ENCODE peak calls at places on chromosomes 4 and X, in four cellular contexts. G is lower lobe of right lung, S is progenitor cell of endocrine pancreas, K is amniotic epithelial cell. H is an unnamed sample.
A peak's percentile ranks its signal among the peaks of the same experiment; 100 is the strongest.

GRCh38 chr4:139873111-139873866 is 207.7 kb downstream of the MGST2 start:
- DNase-seq in G (no peak), S (no peak), K (peak; percentile 34), H (no peak)

GRCh38 chr4:157172011-157172410 is 48.5 kb upstream of the GRIA2 start:
- DNase-seq in G (no peak), S (no peak), K (peak; percentile 16), H (no peak)

GRCh38 chrX:13666836-13667235 is 13.9 kb downstream of the TCEANC start:
- DNase-seq in G (no peak), S (no peak), K (no peak), H (peak; percentile 45)

GRCh38 chr4:37415845-37416369 is 171.4 kb downstream of the NWD2 start:
- DNase-seq in G (no peak), S (no peak), K (no peak), H (no peak)

GRCh38 chr4:161663844-161664243 is 500.0 kb downstream of the FSTL5 start:
- DNase-seq in G (no peak), S (no peak), K (no peak), H (no peak)

GRCh38 chr4:159069922-159070321 is 33.0 kb upstream of the RAPGEF2 start:
- DNase-seq in G (no peak), S (no peak), K (no peak), H (no peak)

GRCh38 chr4:161256716-161257115 is 907.1 kb downstream of the FSTL5 start:
- DNase-seq in G (no peak), S (no peak), K (peak; percentile 22), H (no peak)

GRCh38 chr4:117479673-117480072 is 394.3 kb upstream of the TRAM1L1 start:
- DNase-seq in G (no peak), S (no peak), K (no peak), H (no peak)

GRCh38 chrX:283115-283845 is 2.1 kb downstream of the PLCXD1 start:
- DNase-seq in G (peak; percentile 93), S (peak; percentile 75), K (peak; percentile 87), H (peak; percentile 92)

GRCh38 chr4:170827562-170828260 is 738.0 kb upstream of the AADAT start:
- DNase-seq in G (no peak), S (no peak), K (peak; percentile 85), H (no peak)

GRCh38 chrX:48025561-48025960 is 18.8 kb downstream of the SPACA5 start:
- DNase-seq in G (no peak), S (no peak), K (peak; percentile 49), H (no peak)

GRCh38 chr4:72552447-72552846 is 16.6 kb downstream of the ADAMTS3 start:
- DNase-seq in G (no peak), S (no peak), K (no peak), H (no peak)

GRCh38 chr4:82047731-82048130 is 326.1 kb downstream of the HNRNPD start:
- DNase-seq in G (no peak), S (no peak), K (no peak), H (no peak)

GRCh38 chr4:173878701-173879100 is 348.7 kb upstream of the HAND2 start:
- DNase-seq in G (no peak), S (no peak), K (peak; percentile 100), H (peak; percentile 41)

H was measured in left ventricle myocardium superior.